ENCODE peak calls at places on chromosomes 12 and 14, in eight cellular contexts. V is Panc1; O is heart left ventricle; E is naive thymus-derived CD8-positive, alpha-beta T cell; F is CD4-positive, alpha-beta T cell; Z is upper lobe of right lung; A is aorta; D is heart right ventricle. S is an unnamed sample.

GRCh38 chr12:12081836-12082497 is 11.2 kb downstream of the BCL2L14 start:
- ATAC-seq in V (peak), O (peak), E (peak), F (no peak), Z (peak), A (peak), D (peak), S (peak)

GRCh38 chr14:68749487-68750475 is 43.1 kb downstream of the ZFP36L1 start:
- ATAC-seq in V (no peak), O (no peak), E (no peak), F (no peak), Z (peak), A (no peak), D (no peak), S (no peak)

GRCh38 chr12:10491766-10492165 is 13.9 kb upstream of the EIF2S3B start:
- ATAC-seq in V (no peak), O (no peak), E (no peak), F (no peak), Z (no peak), A (no peak), D (no peak), S (no peak)

GRCh38 chr12:68423175-68423574 is 91.0 kb upstream of the MDM1 start:
- ATAC-seq in V (no peak), O (no peak), E (no peak), F (no peak), Z (peak), A (no peak), D (peak), S (no peak)

GRCh38 chr14:21505009-21505553 is 6.1 kb downstream of the METTL3 start:
- ATAC-seq in V (no peak), O (no peak), E (no peak), F (no peak), Z (peak), A (no peak), D (no peak), S (peak)

GRCh38 chr12:28824193-28824846 is 324.8 kb upstream of the FAR2 start:
- ATAC-seq in V (no peak), O (no peak), E (no peak), F (no peak), Z (no peak), A (no peak), D (peak), S (no peak)

GRCh38 chr14:21734457-21735074 is 60.9 kb upstream of the OR4E1 start:
- ATAC-seq in V (no peak), O (no peak), E (peak), F (peak), Z (peak), A (no peak), D (no peak), S (peak)

GRCh38 chr12:26966842-26967241 is 28.6 kb downstream of the FGFR1OP2 start:
- ATAC-seq in V (no peak), O (no peak), E (no peak), F (no peak), Z (no peak), A (no peak), D (no peak), S (no peak)

GRCh38 chr12:114697741-114698565 is 14.0 kb upstream of the TBX3 start:
- ATAC-seq in V (no peak), O (peak), E (no peak), F (no peak), Z (peak), A (no peak), D (no peak), S (no peak)

GRCh38 chr12:113781415-113782198 is 184.5 kb downstream of the RBM19 start:
- ATAC-seq in V (peak), O (no peak), E (no peak), F (no peak), Z (no peak), A (no peak), D (no peak), S (no peak)

GRCh38 chr14:38867561-38868150 is 235.4 kb downstream of the SEC23A start:
- ATAC-seq in V (peak), O (peak), E (peak), F (no peak), Z (peak), A (peak), D (peak), S (peak)

GRCh38 chr14:102949062-102949800 is 26.8 kb downstream of the AMN start:
- ATAC-seq in V (peak), O (no peak), E (peak), F (peak), Z (peak), A (no peak), D (no peak), S (peak)

GRCh38 chr14:50510157-50510556 is 22.2 kb downstream of the MAP4K5 start:
- ATAC-seq in V (no peak), O (no peak), E (no peak), F (no peak), Z (no peak), A (no peak), D (no peak), S (no peak)

GRCh38 chr14:60838601-60839000 is 104.0 kb downstream of the MNAT1 start:
- ATAC-seq in V (no peak), O (no peak), E (no peak), F (no peak), Z (no peak), A (peak), D (no peak), S (no peak)

GRCh38 chr14:81193924-81194633 is 26.7 kb downstream of the GTF2A1 start:
- ATAC-seq in V (no peak), O (no peak), E (no peak), F (no peak), Z (no peak), A (no peak), D (no peak), S (peak)

GRCh38 chr12:115451785-115452736 is 768.1 kb upstream of the TBX3 start:
- ATAC-seq in V (peak), O (peak), E (no peak), F (no peak), Z (peak), A (no peak), D (peak), S (no peak)

GRCh38 chr12:127480775-127481314 is 786.1 kb upstream of the TMEM132C start:
- ATAC-seq in V (no peak), O (no peak), E (no peak), F (no peak), Z (no peak), A (no peak), D (no peak), S (no peak)

GRCh38 chr12:95633671-95634465 is 82.6 kb upstream of the USP44 start:
- ATAC-seq in V (no peak), O (peak), E (no peak), F (no peak), Z (peak), A (no peak), D (peak), S (no peak)

GRCh38 chr14:61350427-61350826 is 29.0 kb downstream of the PRKCH start:
- ATAC-seq in V (no peak), O (no peak), E (peak), F (peak), Z (no peak), A (no peak), D (no peak), S (peak)

GRCh38 chr12:78938341-78939084 is 73.9 kb downstream of the SYT1 start:
- ATAC-seq in V (no peak), O (no peak), E (no peak), F (no peak), Z (no peak), A (no peak), D (no peak), S (no peak)

GRCh38 chr12:124399622-124400021 is 104.7 kb downstream of the RFLNA start:
- ATAC-seq in V (peak), O (no peak), E (no peak), F (peak), Z (no peak), A (no peak), D (no peak), S (no peak)

GRCh38 chr12:9032202-9032964 is 43.0 kb downstream of the KLRG1 start:
- ATAC-seq in V (no peak), O (no peak), E (no peak), F (no peak), Z (peak), A (no peak), D (no peak), S (peak)

GRCh38 chr12:4203772-4204376 is 69.7 kb upstream of the CCND2 start:
- ATAC-seq in V (no peak), O (no peak), E (no peak), F (no peak), Z (no peak), A (no peak), D (no peak), S (no peak)

GRCh38 chr12:66013224-66013623 is 117.3 kb downstream of the LLPH start:
- ATAC-seq in V (no peak), O (no peak), E (no peak), F (no peak), Z (no peak), A (no peak), D (no peak), S (no peak)